ENCODE peak calls at places on chromosomes 11 and 22, in nine cellular contexts. C, P, E, A, K, N, H, R and J are unnamed samples. For H3K4me1, the result is how much of the 10 kb centered on the place peaks cover.

GRCh38 chr11:106152824-106153223 is 75.4 kb downstream of the AASDHPPT start:
- DNase-seq in C (no peak), P (no peak), E (no peak), A (no peak), K (no peak), N (no peak), H (no peak), R (peak), J (no peak)

GRCh38 chr11:37718431-37718999 is 1120.5 kb upstream of the RAG2 start:
- DNase-seq in C (no peak), P (no peak), E (no peak), A (no peak), K (no peak), N (no peak), H (no peak), R (peak), J (peak)

GRCh38 chr11:88604255-88604654 is 266.7 kb upstream of the CTSC start:
- DNase-seq in C (no peak), P (no peak), E (no peak), A (no peak), K (no peak), N (no peak), H (no peak), R (peak), J (no peak)

GRCh38 chr11:18726040-18726439 is at the start of gene IGSF22:
- DNase-seq in C (no peak), P (no peak), E (no peak), A (no peak), K (no peak), N (no peak), H (no peak), R (no peak), J (peak)

GRCh38 chr22:25747245-25747944 is 5.4 kb downstream of the MYO18B start:
- DNase-seq in C (no peak), P (peak), E (peak), A (peak), K (peak), N (peak), H (peak), R (peak), J (no peak)

GRCh38 chr11:18578975-18579598 is 9.4 kb downstream of the UEVLD start:
- DNase-seq in C (no peak), P (no peak), E (peak), A (no peak), K (no peak), N (peak), H (no peak), R (no peak), J (no peak)

GRCh38 chr11:106644824-106645223 is 373.5 kb downstream of the GUCY1A2 start:
- DNase-seq in C (peak), P (no peak), E (no peak), A (no peak), K (no peak), N (no peak), H (no peak), R (peak), J (no peak)

GRCh38 chr22:46209262-46209661 is 40.8 kb downstream of the CDPF1 start:
- DNase-seq in C (no peak), P (no peak), E (no peak), A (no peak), K (no peak), N (no peak), H (no peak), R (peak), J (no peak)

GRCh38 chr22:24446291-24446611 is 18.9 kb downstream of the ADORA2A start:
- DNase-seq in C (no peak), P (no peak), E (no peak), A (no peak), K (no peak), N (no peak), H (no peak), R (no peak), J (no peak)

GRCh38 chr11:119380816-119381185 is 689 bp downstream of the USP2 start:
- DNase-seq in C (no peak), P (no peak), E (no peak), A (no peak), K (peak), N (no peak), H (no peak), R (no peak), J (peak)

GRCh38 chr11:8070417-8071101 is 10.5 kb upstream of the TUB start:
- DNase-seq in C (no peak), P (no peak), E (no peak), A (peak), K (no peak), N (no peak), H (peak), R (peak), J (peak)

GRCh38 chr22:31350410-31350863 is 4.3 kb upstream of the PATZ1 start:
- DNase-seq in C (peak), P (peak), E (peak), A (no peak), K (no peak), N (peak), H (peak), R (peak), J (peak)

GRCh38 chr11:44634401-44635281 is 69.2 kb downstream of the CD82 start:
- DNase-seq in C (no peak), P (peak), E (peak), A (peak), K (peak), N (peak), H (peak), R (peak), J (peak)

GRCh38 chr22:35752172-35752832 is 34.6 kb downstream of the APOL5 start:
- DNase-seq in C (peak), P (no peak), E (no peak), A (peak), K (no peak), N (no peak), H (no peak), R (no peak), J (peak)
- H3K4me1 ChIP-seq in C (under half), P (under half), E (under half), A (under half), K (under half), N (under half), H (under half), R (under half), J (under half)

GRCh38 chr11:45806072-45806933 is 1.4 kb downstream of the SLC35C1 start:
- DNase-seq in C (no peak), P (no peak), E (no peak), A (no peak), K (no peak), N (no peak), H (no peak), R (no peak), J (no peak)

GRCh38 chr11:45805305-45806071 is 539 bp downstream of the SLC35C1 start:
- DNase-seq in C (no peak), P (peak), E (no peak), A (peak), K (peak), N (peak), H (no peak), R (peak), J (peak)

GRCh38 chr11:45809456-45810395 is 4.8 kb downstream of the SLC35C1 start:
- DNase-seq in C (no peak), P (no peak), E (no peak), A (no peak), K (no peak), N (no peak), H (no peak), R (no peak), J (peak)

GRCh38 chr11:45806937-45807791 is 2.2 kb downstream of the SLC35C1 start:
- DNase-seq in C (no peak), P (no peak), E (no peak), A (no peak), K (no peak), N (peak), H (no peak), R (no peak), J (no peak)

DNA sequence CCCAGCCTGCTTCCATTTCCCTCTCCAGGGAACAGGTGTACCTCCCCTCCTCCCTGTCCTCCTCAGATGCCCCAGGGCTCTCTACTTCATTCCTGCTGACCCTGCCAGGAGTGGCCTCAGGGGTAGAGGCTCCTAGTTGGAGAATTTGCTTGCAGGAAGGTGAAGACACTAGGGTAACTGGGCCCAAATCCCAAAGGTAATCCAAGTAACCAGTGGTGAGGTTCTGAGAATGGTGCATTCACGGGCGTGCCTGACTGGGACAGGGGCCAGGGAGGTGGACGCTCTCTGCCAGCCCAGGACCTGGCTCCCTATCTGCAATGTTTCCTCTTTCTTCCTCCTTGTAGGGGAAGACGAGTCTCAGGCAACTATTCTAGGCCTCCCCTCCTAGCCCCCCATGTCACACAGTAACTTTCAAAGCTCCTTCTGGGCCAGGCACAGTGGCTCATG is 2.9 kb downstream of the SLC35C1 start:
- DNase-seq in C (no peak), P (peak), E (no peak), A (no peak), K (no peak), N (peak), H (no peak), R (no peak), J (no peak)
- H3K4me3 ChIP-seq in C (no peak), P (no peak), E (no peak), A (no peak), K (no peak), N (peak), H (no peak), R (peak), J (peak)

DNA sequence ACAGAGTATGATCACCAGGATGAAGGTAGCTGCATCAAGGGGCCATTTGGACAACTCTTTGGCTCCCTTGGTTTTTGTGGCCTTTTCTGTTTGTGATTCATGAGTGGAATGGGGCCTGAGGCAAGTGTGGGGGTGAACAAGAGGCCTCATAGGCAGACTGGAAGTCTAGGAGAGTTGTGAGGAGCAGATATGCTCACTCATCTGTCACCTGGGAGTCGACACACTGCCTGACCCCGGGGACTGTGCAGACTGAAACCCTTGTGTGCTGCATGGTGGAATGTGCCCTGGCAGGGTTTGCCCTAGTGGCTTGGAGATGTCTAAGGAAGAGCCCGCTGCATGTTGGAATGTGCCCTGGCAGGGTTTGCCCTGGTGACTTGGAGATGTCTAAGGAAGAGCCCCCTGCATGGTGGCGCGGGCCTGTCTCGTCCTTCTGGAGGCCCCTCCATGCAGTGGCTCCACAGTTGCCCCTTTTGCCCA is 60.0 kb downstream of the MED15 start:
- DNase-seq in C (no peak), P (no peak), E (no peak), A (no peak), K (no peak), N (no peak), H (no peak), R (no peak), J (no peak)
- H3K4me1 ChIP-seq in C (under half), P (under half), E (under half), A (under half), K (under half), N (half or more), H (under half), R (under half), J (under half)

GRCh38 chr11:2826679-2827056 is 58.9 kb downstream of the CDKN1C start:
- DNase-seq in C (no peak), P (no peak), E (no peak), A (no peak), K (peak), N (no peak), H (no peak), R (no peak), J (no peak)
- H3K4me3 ChIP-seq in C (no peak), P (no peak), E (no peak), A (no peak), K (no peak), N (no peak), H (no peak), R (no peak), J (no peak)

GRCh38 chr11:130157840-130158239 is 1.7 kb upstream of the ST14 start:
- DNase-seq in C (no peak), P (no peak), E (no peak), A (no peak), K (no peak), N (no peak), H (no peak), R (no peak), J (no peak)
- H3K4me1 ChIP-seq in C (under half), P (under half), E (under half), A (under half), K (under half), N (under half), H (under half), R (under half), J (under half)

GRCh38 chr22:38412435-38413084 is 42.4 kb downstream of the KCNJ4 start:
- DNase-seq in C (peak), P (peak), E (no peak), A (no peak), K (no peak), N (no peak), H (peak), R (no peak), J (no peak)
- H3K4me3 ChIP-seq in C (peak), P (no peak), E (peak), A (no peak), K (peak), N (peak), H (peak), R (peak), J (peak)

GRCh38 chr11:46695345-46696211 is 4.8 kb downstream of the ARHGAP1 start:
- DNase-seq in C (no peak), P (no peak), E (no peak), A (no peak), K (no peak), N (no peak), H (no peak), R (no peak), J (no peak)
- H3K4me1 ChIP-seq in C (under half), P (under half), E (under half), A (under half), K (under half), N (half or more), H (under half), R (under half), J (under half)

GRCh38 chr11:83682645-83682973 is 396.4 kb upstream of the CCDC90B start:
- DNase-seq in C (peak), P (no peak), E (no peak), A (no peak), K (no peak), N (no peak), H (no peak), R (no peak), J (no peak)
- H3K4me3 ChIP-seq in C (no peak), P (no peak), E (no peak), A (no peak), K (no peak), N (no peak), H (no peak), R (no peak), J (peak)

GRCh38 chr11:66637557-66638176 is 836 bp upstream of the RBM4 start:
- DNase-seq in C (no peak), P (no peak), E (no peak), A (no peak), K (no peak), N (no peak), H (no peak), R (no peak), J (no peak)

GRCh38 chr11:66639066-66639813 is 737 bp downstream of the RBM4 start:
- DNase-seq in C (peak), P (no peak), E (peak), A (peak), K (no peak), N (no peak), H (no peak), R (peak), J (peak)

GRCh38 chr11:66636411-66636810 is 2.1 kb upstream of the RBM4 start:
- DNase-seq in C (no peak), P (no peak), E (no peak), A (no peak), K (no peak), N (no peak), H (no peak), R (no peak), J (no peak)

GRCh38 chr11:66641834-66642233 is 3.3 kb downstream of the RBM4 start:
- DNase-seq in C (no peak), P (no peak), E (no peak), A (no peak), K (no peak), N (no peak), H (no peak), R (no peak), J (no peak)

DNA sequence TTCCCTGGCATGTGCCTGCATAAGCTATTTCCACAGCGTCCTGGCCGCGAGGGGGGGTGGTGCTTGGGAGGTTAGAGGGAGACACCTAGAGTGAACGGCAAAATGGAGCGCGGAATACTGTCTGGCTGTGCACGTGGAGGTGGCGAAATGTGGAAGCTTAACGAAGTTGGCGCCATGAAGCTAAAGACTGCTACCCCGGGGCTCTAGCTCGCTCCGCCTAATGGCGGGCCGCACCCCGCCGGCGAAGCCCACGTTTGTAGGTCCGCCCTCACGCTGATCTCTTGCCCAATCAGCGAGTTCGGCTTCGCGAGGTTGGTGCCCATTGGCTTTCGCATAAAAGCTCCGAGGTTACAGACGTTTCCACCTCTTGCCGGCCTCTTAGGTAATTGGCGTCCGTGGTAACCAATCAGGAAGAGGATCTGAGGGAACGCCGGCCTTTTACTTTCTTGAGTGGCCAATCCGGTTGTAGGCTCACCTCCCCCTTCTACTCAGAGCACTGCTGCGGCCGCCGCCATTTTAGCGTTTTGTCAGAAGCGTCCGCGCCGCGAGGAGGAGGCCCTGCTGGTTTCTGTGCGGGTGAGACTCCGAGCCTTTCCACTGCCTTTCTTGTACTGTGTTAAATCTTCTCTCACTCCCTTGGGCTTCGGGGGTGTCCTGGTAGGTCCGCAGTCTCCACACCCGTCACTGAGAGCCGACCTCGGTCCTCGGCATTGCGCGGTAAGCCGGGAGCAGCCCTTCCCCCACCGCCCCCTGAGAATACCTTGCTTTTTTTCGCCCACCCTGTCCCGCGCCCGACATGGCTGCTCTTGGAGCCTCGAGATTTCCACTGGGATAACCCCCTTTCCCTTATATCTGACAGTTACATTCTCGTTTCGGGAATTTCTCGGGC is at the start of gene RBM4:
- DNase-seq in C (peak), P (peak), E (peak), A (peak), K (peak), N (peak), H (peak), R (peak), J (peak)
- H3K4me1 ChIP-seq in C (under half), P (under half), E (under half), A (under half), K (under half), N (half or more), H (under half), R (under half), J (under half)